ENCODE peak calls at places on chromosomes 7 and 10, in five cellular contexts. Z is COR-L47, L is cardiac muscle cell, K is NCI-H1105 treated with DMSO at 0.1 percent for 48 hours, M is islet precursor cell. S is an unnamed sample.

GRCh38 chr7:780056-780455 is 52.2 kb upstream of the SUN1 start:
- DNase-seq in Z (no peak), L (no peak), K (no peak), M (no peak), S (no peak)

GRCh38 chr7:28180364-28181147 is at the start of gene JAZF1:
- DNase-seq in Z (peak), L (peak), K (peak), M (peak), S (peak)

GRCh38 chr10:110893559-110894179 is 21.9 kb downstream of the PDCD4 start:
- DNase-seq in Z (peak), L (peak), K (peak), M (no peak), S (no peak)

GRCh38 chr7:19203686-19204085 is 58.5 kb upstream of the FERD3L start:
- DNase-seq in Z (no peak), L (no peak), K (no peak), M (no peak), S (no peak)

GRCh38 chr10:3867454-3868273 is 82.7 kb upstream of the KLF6 start:
- DNase-seq in Z (no peak), L (no peak), K (no peak), M (peak), S (no peak)

GRCh38 chr10:5482016-5482415 is 17.4 kb downstream of the CALML5 start:
- DNase-seq in Z (no peak), L (no peak), K (no peak), M (peak), S (no peak)

GRCh38 chr7:33501368-33501767 is 372.0 kb downstream of the BBS9 start:
- DNase-seq in Z (no peak), L (no peak), K (no peak), M (no peak), S (no peak)

GRCh38 chr7:140403878-140404564 is at the start of gene RAB19:
- DNase-seq in Z (peak), L (peak), K (peak), M (peak), S (no peak)

GRCh38 chr10:92567952-92568600 is 5.8 kb downstream of the IDE start:
- DNase-seq in Z (no peak), L (no peak), K (no peak), M (no peak), S (no peak)

GRCh38 chr10:116836902-116837513 is 12.3 kb upstream of the ENO4 start:
- DNase-seq in Z (no peak), L (no peak), K (peak), M (no peak), S (no peak)

GRCh38 chr10:9762966-9763656 is 1254.6 kb upstream of the CELF2 start:
- DNase-seq in Z (no peak), L (no peak), K (no peak), M (no peak), S (no peak)

GRCh38 chr7:42914009-42914725 is 2.3 kb upstream of the C7orf25 start:
- DNase-seq in Z (no peak), L (no peak), K (no peak), M (no peak), S (no peak)

GRCh38 chr7:112500619-112501018 is 19.8 kb downstream of the LSMEM1 start:
- DNase-seq in Z (no peak), L (no peak), K (peak), M (no peak), S (no peak)

GRCh38 chr10:107616463-107617131 is 452.1 kb upstream of the SORCS1 start:
- DNase-seq in Z (no peak), L (no peak), K (no peak), M (no peak), S (no peak)